ENCODE peak calls at places on chromosomes 7 and 10, in nine cellular contexts. One of them, this sample, is unnamed. For H3K9me3, the result is how much of the 10 kb centered on the place peaks cover.

GRCh38 chr10:112915590-112916572 is 34.2 kb upstream of the TCF7L2 start:
- DNase-seq in left lung: peak
- DNase-seq in esophagus squamous epithelium: no peak
- DNase-seq in adrenal gland: no peak
- DNase-seq in stomach: peak
- DNase-seq in neural progenitor cell: no peak
- DNase-seq in H1: peak
- DNase-seq in cardiac muscle cell: no peak
- DNase-seq in right lobe of liver: peak
- DNase-seq in this sample: no peak

GRCh38 chr10:6774406-6774805 is 194.3 kb upstream of the PRKCQ start:
- DNase-seq in adrenal gland: no peak
- DNase-seq in stomach: no peak
- DNase-seq in neural progenitor cell: no peak
- DNase-seq in H1: no peak
- DNase-seq in left lung: no peak
- DNase-seq in cardiac muscle cell: no peak
- DNase-seq in esophagus squamous epithelium: no peak
- DNase-seq in right lobe of liver: no peak
- DNase-seq in this sample: no peak

GRCh38 chr7:6691103-6691502 is 15.6 kb downstream of the ZNF12 start:
- DNase-seq in stomach: no peak
- DNase-seq in neural progenitor cell: no peak
- DNase-seq in cardiac muscle cell: no peak
- DNase-seq in right lobe of liver: no peak
- DNase-seq in esophagus squamous epithelium: no peak
- DNase-seq in adrenal gland: no peak
- DNase-seq in left lung: no peak
- DNase-seq in H1: no peak
- DNase-seq in this sample: no peak

GRCh38 chr10:124722812-124723783 is 21.1 kb downstream of the FAM53B start:
- DNase-seq in stomach: no peak
- DNase-seq in left lung: peak
- DNase-seq in right lobe of liver: no peak
- DNase-seq in H1: no peak
- DNase-seq in adrenal gland: no peak
- DNase-seq in esophagus squamous epithelium: no peak
- DNase-seq in neural progenitor cell: no peak
- DNase-seq in cardiac muscle cell: no peak
- DNase-seq in this sample: no peak

GRCh38 chr7:38410056-38410455 is 136.6 kb upstream of the TARP start:
- DNase-seq in adrenal gland: no peak
- DNase-seq in esophagus squamous epithelium: no peak
- DNase-seq in H1: no peak
- DNase-seq in cardiac muscle cell: no peak
- DNase-seq in left lung: no peak
- DNase-seq in neural progenitor cell: no peak
- DNase-seq in stomach: no peak
- DNase-seq in right lobe of liver: no peak
- DNase-seq in this sample: no peak

GRCh38 chr10:47063858-47064257 is 152.6 kb downstream of the PTPN20 start:
- DNase-seq in left lung: no peak
- DNase-seq in H1: no peak
- DNase-seq in neural progenitor cell: no peak
- DNase-seq in adrenal gland: peak
- DNase-seq in right lobe of liver: no peak
- DNase-seq in esophagus squamous epithelium: no peak
- DNase-seq in cardiac muscle cell: no peak
- DNase-seq in stomach: no peak
- DNase-seq in this sample: no peak

GRCh38 chr10:44801383-44802327 is 109.5 kb upstream of the TMEM72 start:
- DNase-seq in adrenal gland: peak
- DNase-seq in left lung: peak
- DNase-seq in right lobe of liver: peak
- DNase-seq in H1: no peak
- DNase-seq in cardiac muscle cell: peak
- DNase-seq in esophagus squamous epithelium: no peak
- DNase-seq in stomach: peak
- DNase-seq in neural progenitor cell: no peak
- DNase-seq in this sample: no peak

GRCh38 chr7:78179827-78180226 is 381.3 kb downstream of the PHTF2 start:
- DNase-seq in cardiac muscle cell: no peak
- DNase-seq in right lobe of liver: no peak
- DNase-seq in H1: no peak
- DNase-seq in esophagus squamous epithelium: no peak
- DNase-seq in stomach: no peak
- DNase-seq in left lung: no peak
- DNase-seq in neural progenitor cell: no peak
- DNase-seq in adrenal gland: no peak
- DNase-seq in this sample: no peak

GRCh38 chr7:51010534-51010933 is 227.8 kb upstream of the GRB10 start:
- DNase-seq in stomach: no peak
- DNase-seq in neural progenitor cell: no peak
- DNase-seq in H1: no peak
- DNase-seq in adrenal gland: peak
- DNase-seq in esophagus squamous epithelium: no peak
- DNase-seq in left lung: no peak
- DNase-seq in right lobe of liver: no peak
- DNase-seq in cardiac muscle cell: no peak
- DNase-seq in this sample: no peak

GRCh38 chr10:16756561-16757221 is 60.5 kb downstream of the RSU1 start:
- DNase-seq in H1: no peak
- DNase-seq in stomach: no peak
- DNase-seq in cardiac muscle cell: no peak
- DNase-seq in adrenal gland: no peak
- DNase-seq in right lobe of liver: no peak
- DNase-seq in left lung: no peak
- DNase-seq in neural progenitor cell: no peak
- DNase-seq in esophagus squamous epithelium: no peak
- DNase-seq in this sample: no peak

GRCh38 chr10:27242951-27243551 is 2.5 kb upstream of the ACBD5 start:
- DNase-seq in cardiac muscle cell: peak
- DNase-seq in neural progenitor cell: peak
- DNase-seq in H1: no peak
- DNase-seq in stomach: peak
- DNase-seq in adrenal gland: peak
- DNase-seq in left lung: peak
- DNase-seq in esophagus squamous epithelium: peak
- DNase-seq in right lobe of liver: peak
- DNase-seq in this sample: peak

GRCh38 chr10:4767033-4767814 is 58.8 kb upstream of the AKR1E2 start:
- DNase-seq in stomach: no peak
- DNase-seq in cardiac muscle cell: peak
- DNase-seq in esophagus squamous epithelium: no peak
- DNase-seq in right lobe of liver: no peak
- DNase-seq in left lung: no peak
- DNase-seq in H1: no peak
- DNase-seq in neural progenitor cell: peak
- DNase-seq in adrenal gland: no peak
- DNase-seq in this sample: no peak

GRCh38 chr7:97868788-97869187 is 3.4 kb downstream of the ASNS start:
- DNase-seq in adrenal gland: no peak
- DNase-seq in H1: no peak
- DNase-seq in esophagus squamous epithelium: no peak
- DNase-seq in cardiac muscle cell: no peak
- DNase-seq in right lobe of liver: no peak
- DNase-seq in stomach: no peak
- DNase-seq in left lung: no peak
- DNase-seq in neural progenitor cell: no peak
- DNase-seq in this sample: no peak

GRCh38 chr10:77943086-77943901 is 16.7 kb upstream of the DLG5 start:
- DNase-seq in H1: no peak
- DNase-seq in cardiac muscle cell: no peak
- DNase-seq in esophagus squamous epithelium: no peak
- DNase-seq in left lung: no peak
- DNase-seq in right lobe of liver: no peak
- DNase-seq in neural progenitor cell: no peak
- DNase-seq in stomach: no peak
- DNase-seq in adrenal gland: no peak
- DNase-seq in this sample: no peak

GRCh38 chr7:4661871-4662270 is 20.2 kb upstream of the FOXK1 start:
- DNase-seq in stomach: peak
- DNase-seq in H1: no peak
- DNase-seq in neural progenitor cell: no peak
- DNase-seq in adrenal gland: no peak
- DNase-seq in esophagus squamous epithelium: no peak
- DNase-seq in cardiac muscle cell: no peak
- DNase-seq in left lung: no peak
- DNase-seq in right lobe of liver: no peak
- DNase-seq in this sample: no peak

GRCh38 chr10:72241853-72242252 is 25.8 kb upstream of the ASCC1 start:
- DNase-seq in left lung: peak
- DNase-seq in neural progenitor cell: no peak
- DNase-seq in esophagus squamous epithelium: no peak
- DNase-seq in H1: no peak
- DNase-seq in adrenal gland: no peak
- DNase-seq in right lobe of liver: no peak
- DNase-seq in cardiac muscle cell: no peak
- DNase-seq in stomach: no peak
- DNase-seq in this sample: no peak

DNA sequence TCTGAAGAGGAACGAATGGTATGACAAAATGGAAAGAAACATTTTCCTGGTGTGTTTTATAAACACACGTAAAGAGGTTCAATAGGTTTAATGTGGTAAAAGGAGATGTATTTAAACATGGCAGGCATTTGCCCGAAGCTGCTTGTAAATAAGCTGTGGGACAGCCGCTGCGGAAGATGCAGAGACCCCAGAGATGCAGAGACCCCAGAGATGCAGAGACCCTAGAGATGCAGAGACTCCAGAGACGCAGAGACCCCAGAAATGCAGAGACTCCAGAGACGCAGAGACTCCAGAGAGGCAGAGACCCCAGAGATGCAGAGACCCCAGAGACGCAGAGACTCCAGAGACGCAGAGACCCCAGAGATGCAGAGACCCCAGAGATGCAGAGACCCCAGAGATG is 534.1 kb downstream of the PTPRN2 start:
- DNase-seq in cardiac muscle cell: no peak
- DNase-seq in adrenal gland: no peak
- DNase-seq in left lung: no peak
- DNase-seq in esophagus squamous epithelium: no peak
- DNase-seq in stomach: no peak
- DNase-seq in H1: no peak
- DNase-seq in neural progenitor cell: no peak
- DNase-seq in right lobe of liver: no peak
- DNase-seq in this sample: no peak
- H3K9me3 ChIP-seq in cardiac muscle cell: under half
- H3K9me3 ChIP-seq in adrenal gland: under half
- H3K9me3 ChIP-seq in left lung: under half
- H3K9me3 ChIP-seq in esophagus squamous epithelium: under half
- H3K9me3 ChIP-seq in stomach: under half
- H3K9me3 ChIP-seq in H1: under half
- H3K9me3 ChIP-seq in neural progenitor cell: under half
- H3K9me3 ChIP-seq in right lobe of liver: under half
- H3K9me3 ChIP-seq in this sample: under half

DNA sequence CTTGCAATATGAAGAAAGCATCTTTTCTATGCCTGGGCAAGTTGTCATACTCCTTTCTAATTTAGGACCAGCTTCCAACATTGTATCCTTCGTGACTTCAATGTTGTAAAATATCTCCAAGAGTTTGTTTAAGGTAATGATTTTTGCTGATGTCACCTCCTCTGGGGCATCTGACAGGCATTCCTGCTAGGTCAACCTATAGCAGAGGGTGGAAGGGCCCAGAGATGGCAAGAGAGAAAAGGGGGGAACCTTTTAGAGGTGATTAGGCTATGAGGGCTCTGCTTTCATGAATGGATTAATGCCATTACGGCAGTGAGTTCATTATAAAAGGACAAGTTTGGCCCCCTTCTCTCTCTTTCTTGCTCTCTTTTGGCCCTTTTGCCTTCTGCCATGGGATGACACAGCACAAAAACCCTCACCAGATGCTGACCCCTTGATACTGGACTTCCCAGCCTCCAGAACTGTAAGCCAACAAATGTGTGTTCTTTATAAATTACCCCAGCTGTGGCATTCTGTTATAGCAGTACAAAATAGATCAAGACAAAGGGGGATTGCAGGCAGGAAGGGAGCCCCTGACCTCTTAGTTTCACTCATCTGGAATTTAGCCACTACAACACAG is 195.8 kb downstream of the CFTR start:
- DNase-seq in left lung: no peak
- DNase-seq in adrenal gland: no peak
- DNase-seq in neural progenitor cell: no peak
- DNase-seq in H1: no peak
- DNase-seq in right lobe of liver: no peak
- DNase-seq in cardiac muscle cell: no peak
- DNase-seq in esophagus squamous epithelium: no peak
- DNase-seq in stomach: no peak
- DNase-seq in this sample: no peak
- H3K9me3 ChIP-seq in left lung: under half
- H3K9me3 ChIP-seq in adrenal gland: under half
- H3K9me3 ChIP-seq in neural progenitor cell: under half
- H3K9me3 ChIP-seq in H1: under half
- H3K9me3 ChIP-seq in right lobe of liver: under half
- H3K9me3 ChIP-seq in cardiac muscle cell: under half
- H3K9me3 ChIP-seq in esophagus squamous epithelium: under half
- H3K9me3 ChIP-seq in stomach: under half
- H3K9me3 ChIP-seq in this sample: under half

GRCh38 chr10:109106604-109107003 is 816.7 kb downstream of the XPNPEP1 start:
- DNase-seq in left lung: no peak
- DNase-seq in adrenal gland: no peak
- DNase-seq in stomach: no peak
- DNase-seq in right lobe of liver: no peak
- DNase-seq in esophagus squamous epithelium: no peak
- DNase-seq in neural progenitor cell: no peak
- DNase-seq in cardiac muscle cell: no peak
- DNase-seq in H1: no peak
- DNase-seq in this sample: no peak

GRCh38 chr10:109103278-109103677 is 820.0 kb downstream of the XPNPEP1 start:
- DNase-seq in adrenal gland: no peak
- DNase-seq in neural progenitor cell: no peak
- DNase-seq in left lung: no peak
- DNase-seq in stomach: no peak
- DNase-seq in H1: no peak
- DNase-seq in cardiac muscle cell: no peak
- DNase-seq in right lobe of liver: no peak
- DNase-seq in esophagus squamous epithelium: no peak
- DNase-seq in this sample: no peak

GRCh38 chr10:109104806-109105205 is 818.5 kb downstream of the XPNPEP1 start:
- DNase-seq in cardiac muscle cell: no peak
- DNase-seq in neural progenitor cell: no peak
- DNase-seq in right lobe of liver: no peak
- DNase-seq in esophagus squamous epithelium: no peak
- DNase-seq in H1: no peak
- DNase-seq in adrenal gland: no peak
- DNase-seq in stomach: no peak
- DNase-seq in left lung: no peak
- DNase-seq in this sample: no peak

GRCh38 chr10:109105725-109106124 is 817.6 kb downstream of the XPNPEP1 start:
- DNase-seq in adrenal gland: no peak
- DNase-seq in right lobe of liver: no peak
- DNase-seq in neural progenitor cell: no peak
- DNase-seq in cardiac muscle cell: no peak
- DNase-seq in esophagus squamous epithelium: no peak
- DNase-seq in left lung: no peak
- DNase-seq in stomach: no peak
- DNase-seq in H1: no peak
- DNase-seq in this sample: no peak
- H3K9me3 ChIP-seq in adrenal gland: under half
- H3K9me3 ChIP-seq in right lobe of liver: under half
- H3K9me3 ChIP-seq in neural progenitor cell: under half
- H3K9me3 ChIP-seq in cardiac muscle cell: under half
- H3K9me3 ChIP-seq in esophagus squamous epithelium: under half
- H3K9me3 ChIP-seq in left lung: under half
- H3K9me3 ChIP-seq in stomach: under half
- H3K9me3 ChIP-seq in H1: under half
- H3K9me3 ChIP-seq in this sample: under half

GRCh38 chr7:143493755-143494154 is 16.1 kb downstream of the TAS2R41 start:
- DNase-seq in neural progenitor cell: no peak
- DNase-seq in right lobe of liver: no peak
- DNase-seq in left lung: no peak
- DNase-seq in adrenal gland: no peak
- DNase-seq in stomach: no peak
- DNase-seq in H1: no peak
- DNase-seq in cardiac muscle cell: no peak
- DNase-seq in esophagus squamous epithelium: no peak
- DNase-seq in this sample: no peak
- H3K9me3 ChIP-seq in neural progenitor cell: under half
- H3K9me3 ChIP-seq in right lobe of liver: under half
- H3K9me3 ChIP-seq in left lung: under half
- H3K9me3 ChIP-seq in adrenal gland: under half
- H3K9me3 ChIP-seq in stomach: under half
- H3K9me3 ChIP-seq in H1: under half
- H3K9me3 ChIP-seq in cardiac muscle cell: under half
- H3K9me3 ChIP-seq in esophagus squamous epithelium: under half
- H3K9me3 ChIP-seq in this sample: under half